ENCODE peak calls at places on chromosome 12, in four cellular contexts. I is iPS DF 6.9, P is left lung, W is transverse colon. R is an unnamed sample.

GRCh38 chr12:13817131-13817530 is 164.3 kb downstream of the GRIN2B start:
- DNase-seq in I (no peak), P (no peak), W (no peak), R (no peak)

GRCh38 chr12:9626291-9626690 is 18.6 kb upstream of the KLRB1 start:
- DNase-seq in I (no peak), P (no peak), W (no peak), R (no peak)

GRCh38 chr12:53101931-53102781 is 1.1 kb upstream of the SOAT2 start:
- DNase-seq in I (no peak), P (peak; percentile 55), W (no peak), R (no peak)

GRCh38 chr12:94140556-94140955 is 7.8 kb upstream of the PLXNC1 start:
- DNase-seq in I (no peak), P (peak; percentile 83), W (peak; percentile 36), R (peak; percentile 14)

GRCh38 chr12:89211456-89211855 is 140.8 kb downstream of the DUSP6 start:
- DNase-seq in I (no peak), P (no peak), W (no peak), R (no peak)

GRCh38 chr12:96176575-96176974 is 17.6 kb upstream of the ELK3 start:
- DNase-seq in I (no peak), P (no peak), W (no peak), R (no peak)

GRCh38 chr12:45299132-45299692 is 83.3 kb downstream of the ANO6 start:
- DNase-seq in I (no peak), P (no peak), W (no peak), R (no peak)

GRCh38 chr12:57272337-57273151 is 21.6 kb upstream of the STAC3 start:
- DNase-seq in I (no peak), P (no peak), W (no peak), R (no peak)

GRCh38 chr12:46675736-46676135 is 150.1 kb downstream of the SLC38A4 start:
- DNase-seq in I (no peak), P (no peak), W (no peak), R (no peak)

GRCh38 chr12:94304566-94305061 is 155.1 kb downstream of the CEP83 start:
- DNase-seq in I (peak; percentile 74), P (no peak), W (no peak), R (no peak)

GRCh38 chr12:120496353-120497340 is 734 bp downstream of the DYNLL1 start:
- DNase-seq in I (no peak), P (peak; percentile 85), W (peak; percentile 65), R (peak; percentile 32)

GRCh38 chr12:27619308-27619707 is 76.9 kb upstream of the REP15 start:
- DNase-seq in I (no peak), P (no peak), W (no peak), R (no peak)

GRCh38 chr12:16756833-16757552 is 151.0 kb upstream of the LMO3 start:
- DNase-seq in I (no peak), P (no peak), W (no peak), R (no peak)

GRCh38 chr12:19288603-19289244 is 150.6 kb upstream of the AEBP2 start:
- DNase-seq in I (no peak), P (no peak), W (no peak), R (no peak)

GRCh38 chr12:14367097-14367661 is 1.7 kb downstream of the ATF7IP start:
- DNase-seq in I (no peak), P (no peak), W (no peak), R (no peak)

GRCh38 chr12:12872139-12872933 is 19.0 kb upstream of the GPRC5A start:
- DNase-seq in I (no peak), P (no peak), W (peak; percentile 74), R (no peak)

GRCh38 chr12:111806304-111806703 is 35.7 kb upstream of the MAPKAPK5 start:
- DNase-seq in I (no peak), P (no peak), W (no peak), R (no peak)

GRCh38 chr12:56683-57346 is 9.8 kb upstream of the IQSEC3 start:
- DNase-seq in I (no peak), P (no peak), W (no peak), R (no peak)

GRCh38 chr12:89949457-89950195 is 241.0 kb upstream of the ATP2B1 start:
- DNase-seq in I (no peak), P (no peak), W (peak; percentile 45), R (peak; percentile 36)

GRCh38 chr12:75481774-75482173 is 1.2 kb downstream of the GLIPR1 start:
- DNase-seq in I (no peak), P (no peak), W (peak; percentile 13), R (no peak)

GRCh38 chr12:57838594-57839302 is 7.8 kb downstream of the CTDSP2 start:
- DNase-seq in I (no peak), P (no peak), W (no peak), R (no peak)

GRCh38 chr12:113860059-113860820 is 105.9 kb downstream of the RBM19 start:
- DNase-seq in I (no peak), P (no peak), W (no peak), R (no peak)

GRCh38 chr12:82524020-82524419 is 162.7 kb upstream of the TMTC2 start:
- DNase-seq in I (no peak), P (no peak), W (no peak), R (no peak)

GRCh38 chr12:95700316-95700785 is 90.2 kb downstream of the NTN4 start:
- DNase-seq in I (no peak), P (no peak), W (no peak), R (no peak)

GRCh38 chr12:111440631-111441030 is 34.9 kb downstream of the SH2B3 start:
- DNase-seq in I (no peak), P (no peak), W (no peak), R (no peak)

GRCh38 chr12:75526655-75527511 is 15.5 kb upstream of the KRR1 start:
- DNase-seq in I (no peak), P (no peak), W (no peak), R (no peak)

GRCh38 chr12:116490481-116490880 is 68.7 kb upstream of the MAP1LC3B2 start:
- DNase-seq in I (no peak), P (no peak), W (no peak), R (no peak)

GRCh38 chr12:53102883-53103807 is at the start of gene SOAT2:
- DNase-seq in I (no peak), P (peak; percentile 72), W (no peak), R (no peak)

GRCh38 chr12:3496964-3497363 is 6.0 kb downstream of the PRMT8 start:
- DNase-seq in I (no peak), P (no peak), W (no peak), R (no peak)

GRCh38 chr12:119704065-119704747 is 36.3 kb downstream of the PRKAB1 start:
- DNase-seq in I (no peak), P (no peak), W (no peak), R (no peak)

GRCh38 chr12:6950401-6950801 is 755 bp upstream of the PTPN6 start:
- DNase-seq in I (no peak), P (no peak), W (no peak), R (no peak)

GRCh38 chr12:52976574-52977071 is 27.7 kb downstream of the KRT18 start:
- DNase-seq in I (no peak), P (no peak), W (no peak), R (no peak)

GRCh38 chr12:77152623-77153193 is 87.3 kb upstream of the E2F7 start:
- DNase-seq in I (peak; percentile 5), P (no peak), W (no peak), R (no peak)

GRCh38 chr12:100959481-100959880 is 164.9 kb downstream of the ANO4 start:
- DNase-seq in I (no peak), P (no peak), W (no peak), R (no peak)

DNA sequence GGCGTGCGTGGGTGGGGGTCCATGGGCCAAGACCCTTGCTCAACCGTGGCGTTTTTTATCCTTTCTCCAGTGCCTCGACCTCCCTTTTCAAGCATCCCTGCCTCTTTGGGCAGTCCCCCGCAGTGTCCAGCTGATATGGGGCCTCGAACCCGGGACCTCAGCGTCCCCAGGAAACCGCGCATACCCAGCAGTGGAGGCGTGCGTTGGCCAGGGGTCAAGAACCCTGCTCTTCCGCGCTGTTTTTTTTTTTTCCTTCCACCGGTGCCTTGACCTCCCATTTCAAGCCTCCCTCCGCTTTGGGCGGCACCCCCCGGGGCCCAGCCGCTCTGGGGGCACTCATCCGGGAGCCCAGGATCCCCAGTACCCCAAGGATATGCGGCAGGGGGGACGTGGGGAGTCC is 325.8 kb downstream of the ALG10 start:
- DNase-seq in I (no peak), P (no peak), W (no peak), R (no peak)
- H3K9me3 ChIP-seq in I (peaks cover 13% of the 10 kb centered on the region), P (no peaks in the 10 kb centered on the region), W (peaks cover 48% of the 10 kb centered on the region), R (no peaks in the 10 kb centered on the region)

DNA sequence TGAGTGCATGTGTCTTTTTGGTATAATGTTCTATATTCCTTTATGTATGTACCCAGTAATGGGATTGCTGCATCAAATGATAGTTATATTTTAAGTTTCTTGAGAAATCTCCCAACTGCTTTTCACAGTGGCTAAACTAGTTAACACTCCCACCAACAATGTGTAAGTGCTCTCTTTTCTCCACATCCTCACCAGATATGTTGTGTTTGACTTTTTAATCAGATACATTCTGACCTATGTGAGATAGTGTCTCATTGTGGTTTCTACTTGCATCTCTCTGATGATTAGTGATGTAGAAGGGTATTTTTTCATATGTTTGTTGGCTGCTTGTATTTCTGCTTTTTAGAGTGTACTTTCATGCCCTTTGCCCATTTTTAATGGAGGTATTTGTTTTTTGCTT is 62.8 kb upstream of the ALG10B start:
- DNase-seq in I (no peak), P (no peak), W (no peak), R (no peak)
- H3K9me3 ChIP-seq in I (peaks cover 2% of the 10 kb centered on the region), P (no peaks in the 10 kb centered on the region), W (peaks cover 4% of the 10 kb centered on the region), R (no peaks in the 10 kb centered on the region)

GRCh38 chr12:1391722-1392121 is 202.7 kb downstream of the FBXL14 start:
- DNase-seq in I (peak; percentile 25), P (no peak), W (no peak), R (no peak)
- H3K9me3 ChIP-seq in I (peaks cover 9% of the 10 kb centered on the region), P (no peaks in the 10 kb centered on the region), W (no peaks in the 10 kb centered on the region), R (no peaks in the 10 kb centered on the region)

GRCh38 chr12:118655588-118655987 is 279.2 kb downstream of the SUDS3 start:
- DNase-seq in I (no peak), P (no peak), W (no peak), R (no peak)

GRCh38 chr12:118651487-118651886 is 275.1 kb downstream of the SUDS3 start:
- DNase-seq in I (no peak), P (no peak), W (no peak), R (no peak)

GRCh38 chr12:118649765-118650585 is 273.6 kb downstream of the SUDS3 start:
- DNase-seq in I (no peak), P (no peak), W (no peak), R (no peak)

GRCh38 chr12:118645219-118645618 is 268.9 kb downstream of the SUDS3 start:
- DNase-seq in I (peak; percentile 27), P (no peak), W (no peak), R (no peak)

DNA sequence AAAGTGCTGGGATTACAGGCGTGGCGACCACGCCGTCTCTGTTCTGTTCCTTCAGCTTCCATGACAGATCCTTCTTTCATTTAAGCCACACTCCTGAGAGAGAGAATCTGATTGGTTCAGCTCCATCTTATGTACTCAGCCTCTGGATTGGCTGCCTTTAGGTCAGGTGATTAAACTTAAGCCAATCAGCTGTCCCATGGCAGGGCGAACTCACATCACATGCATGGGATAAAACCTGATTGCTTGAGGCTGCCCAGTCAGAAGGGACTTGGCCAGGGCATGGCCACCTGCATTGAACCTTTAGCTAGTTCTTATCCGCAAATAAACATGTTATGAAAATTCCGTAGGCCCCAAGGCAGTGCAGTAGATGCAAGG is 274.2 kb downstream of the SUDS3 start:
- DNase-seq in I (no peak), P (no peak), W (no peak), R (no peak)
- H3K9me3 ChIP-seq in I (no peaks in the 10 kb centered on the region), P (no peaks in the 10 kb centered on the region), W (no peaks in the 10 kb centered on the region), R (no peaks in the 10 kb centered on the region)

GRCh38 chr12:49069507-49070346 is at the start of gene RHEBL1:
- DNase-seq in I (no peak), P (peak; percentile 100), W (peak; percentile 99), R (peak; percentile 95)
- H3K9me3 ChIP-seq in I (no peaks in the 10 kb centered on the region), P (no peaks in the 10 kb centered on the region), W (no peaks in the 10 kb centered on the region), R (no peaks in the 10 kb centered on the region)

R was measured in T-helper 17 cell.